ENCODE peak calls at places on chromosomes 13 and 19, in eight cellular contexts. One of them, this sample, is unnamed.

GRCh38 chr13:35475131-35475959 is 1.1 kb downstream of the MAB21L1 start:
- DNase-seq in activated CD4-positive, alpha-beta T cell treated with anti-CD3 and anti-CD28 coated beads, Interleukin-2, amount 50 U/mL, for 24 hours: no peak
- DNase-seq in Kasumi-1: peak; percentile 22
- DNase-seq in fibroblast of pulmonary artery: peak; percentile 14
- DNase-seq in Peyer's patch: peak; percentile 48
- DNase-seq in HCT116: no peak
- DNase-seq in stimulated activated CD4-positive, alpha-beta T cell treated with anti-CD3 and anti-CD28 coated beads, Interleukin-4, amount 100 ng/mL, for 4 hours: no peak
- DNase-seq in mesendoderm: peak; percentile 68
- DNase-seq in this sample: no peak

GRCh38 chr19:33124207-33125098 is 7.5 kb upstream of the WDR88 start:
- DNase-seq in activated CD4-positive, alpha-beta T cell treated with anti-CD3 and anti-CD28 coated beads, Interleukin-2, amount 50 U/mL, for 24 hours: no peak
- DNase-seq in Kasumi-1: no peak
- DNase-seq in fibroblast of pulmonary artery: no peak
- DNase-seq in Peyer's patch: no peak
- DNase-seq in HCT116: no peak
- DNase-seq in stimulated activated CD4-positive, alpha-beta T cell treated with anti-CD3 and anti-CD28 coated beads, Interleukin-4, amount 100 ng/mL, for 4 hours: no peak
- DNase-seq in mesendoderm: peak; percentile 92
- DNase-seq in this sample: no peak

GRCh38 chr19:49677232-49677881 is at the start of gene PRMT1:
- DNase-seq in activated CD4-positive, alpha-beta T cell treated with anti-CD3 and anti-CD28 coated beads, Interleukin-2, amount 50 U/mL, for 24 hours: no peak
- DNase-seq in Kasumi-1: no peak
- DNase-seq in fibroblast of pulmonary artery: peak; percentile 21
- DNase-seq in Peyer's patch: peak; percentile 66
- DNase-seq in HCT116: no peak
- DNase-seq in stimulated activated CD4-positive, alpha-beta T cell treated with anti-CD3 and anti-CD28 coated beads, Interleukin-4, amount 100 ng/mL, for 4 hours: peak; percentile 56
- DNase-seq in mesendoderm: peak; percentile 87
- DNase-seq in this sample: peak; percentile 44

GRCh38 chr19:16931306-16931705 is 42.5 kb downstream of the F2RL3 start:
- DNase-seq in activated CD4-positive, alpha-beta T cell treated with anti-CD3 and anti-CD28 coated beads, Interleukin-2, amount 50 U/mL, for 24 hours: no peak
- DNase-seq in Kasumi-1: no peak
- DNase-seq in fibroblast of pulmonary artery: no peak
- DNase-seq in Peyer's patch: no peak
- DNase-seq in HCT116: no peak
- DNase-seq in stimulated activated CD4-positive, alpha-beta T cell treated with anti-CD3 and anti-CD28 coated beads, Interleukin-4, amount 100 ng/mL, for 4 hours: no peak
- DNase-seq in mesendoderm: no peak
- DNase-seq in this sample: no peak

GRCh38 chr19:16325161-16325527 is 518 bp downstream of the KLF2 start:
- DNase-seq in activated CD4-positive, alpha-beta T cell treated with anti-CD3 and anti-CD28 coated beads, Interleukin-2, amount 50 U/mL, for 24 hours: no peak
- DNase-seq in Kasumi-1: peak; percentile 8
- DNase-seq in fibroblast of pulmonary artery: no peak
- DNase-seq in Peyer's patch: peak; percentile 74
- DNase-seq in HCT116: no peak
- DNase-seq in stimulated activated CD4-positive, alpha-beta T cell treated with anti-CD3 and anti-CD28 coated beads, Interleukin-4, amount 100 ng/mL, for 4 hours: peak; percentile 42
- DNase-seq in mesendoderm: peak; percentile 48
- DNase-seq in this sample: peak; percentile 34

GRCh38 chr19:17784201-17785008 is 10.5 kb upstream of the B3GNT3 start:
- DNase-seq in activated CD4-positive, alpha-beta T cell treated with anti-CD3 and anti-CD28 coated beads, Interleukin-2, amount 50 U/mL, for 24 hours: peak; percentile 58
- DNase-seq in Kasumi-1: peak; percentile 87
- DNase-seq in fibroblast of pulmonary artery: peak; percentile 72
- DNase-seq in Peyer's patch: peak; percentile 89
- DNase-seq in HCT116: no peak
- DNase-seq in stimulated activated CD4-positive, alpha-beta T cell treated with anti-CD3 and anti-CD28 coated beads, Interleukin-4, amount 100 ng/mL, for 4 hours: peak; percentile 68
- DNase-seq in mesendoderm: peak; percentile 85
- DNase-seq in this sample: peak; percentile 51

GRCh38 chr13:105518086-105518485 is 1017.4 kb downstream of the EFNB2 start:
- DNase-seq in activated CD4-positive, alpha-beta T cell treated with anti-CD3 and anti-CD28 coated beads, Interleukin-2, amount 50 U/mL, for 24 hours: no peak
- DNase-seq in Kasumi-1: no peak
- DNase-seq in fibroblast of pulmonary artery: peak; percentile 13
- DNase-seq in Peyer's patch: no peak
- DNase-seq in HCT116: no peak
- DNase-seq in stimulated activated CD4-positive, alpha-beta T cell treated with anti-CD3 and anti-CD28 coated beads, Interleukin-4, amount 100 ng/mL, for 4 hours: no peak
- DNase-seq in mesendoderm: no peak
- DNase-seq in this sample: no peak

GRCh38 chr19:38705197-38706019 is 38.9 kb downstream of the CAPN12 start:
- DNase-seq in activated CD4-positive, alpha-beta T cell treated with anti-CD3 and anti-CD28 coated beads, Interleukin-2, amount 50 U/mL, for 24 hours: no peak
- DNase-seq in Kasumi-1: no peak
- DNase-seq in fibroblast of pulmonary artery: no peak
- DNase-seq in Peyer's patch: no peak
- DNase-seq in HCT116: no peak
- DNase-seq in stimulated activated CD4-positive, alpha-beta T cell treated with anti-CD3 and anti-CD28 coated beads, Interleukin-4, amount 100 ng/mL, for 4 hours: no peak
- DNase-seq in mesendoderm: no peak
- DNase-seq in this sample: no peak

GRCh38 chr19:6161271-6161850 is 25.9 kb downstream of the ACSBG2 start:
- DNase-seq in activated CD4-positive, alpha-beta T cell treated with anti-CD3 and anti-CD28 coated beads, Interleukin-2, amount 50 U/mL, for 24 hours: no peak
- DNase-seq in Kasumi-1: peak; percentile 59
- DNase-seq in fibroblast of pulmonary artery: no peak
- DNase-seq in Peyer's patch: peak; percentile 51
- DNase-seq in HCT116: peak; percentile 98
- DNase-seq in stimulated activated CD4-positive, alpha-beta T cell treated with anti-CD3 and anti-CD28 coated beads, Interleukin-4, amount 100 ng/mL, for 4 hours: peak; percentile 7
- DNase-seq in mesendoderm: peak; percentile 33
- DNase-seq in this sample: no peak

GRCh38 chr13:98083507-98083906 is 59.4 kb upstream of the FARP1 start:
- DNase-seq in activated CD4-positive, alpha-beta T cell treated with anti-CD3 and anti-CD28 coated beads, Interleukin-2, amount 50 U/mL, for 24 hours: no peak
- DNase-seq in Kasumi-1: no peak
- DNase-seq in fibroblast of pulmonary artery: peak; percentile 90
- DNase-seq in Peyer's patch: no peak
- DNase-seq in HCT116: no peak
- DNase-seq in stimulated activated CD4-positive, alpha-beta T cell treated with anti-CD3 and anti-CD28 coated beads, Interleukin-4, amount 100 ng/mL, for 4 hours: no peak
- DNase-seq in mesendoderm: no peak
- DNase-seq in this sample: no peak

GRCh38 chr13:25906211-25906661 is 145.6 kb downstream of the SHISA2 start:
- DNase-seq in activated CD4-positive, alpha-beta T cell treated with anti-CD3 and anti-CD28 coated beads, Interleukin-2, amount 50 U/mL, for 24 hours: no peak
- DNase-seq in Kasumi-1: no peak
- DNase-seq in fibroblast of pulmonary artery: no peak
- DNase-seq in Peyer's patch: no peak
- DNase-seq in HCT116: no peak
- DNase-seq in stimulated activated CD4-positive, alpha-beta T cell treated with anti-CD3 and anti-CD28 coated beads, Interleukin-4, amount 100 ng/mL, for 4 hours: no peak
- DNase-seq in mesendoderm: no peak
- DNase-seq in this sample: no peak

GRCh38 chr13:95481051-95481775 is 71.3 kb upstream of the CLDN10 start:
- DNase-seq in activated CD4-positive, alpha-beta T cell treated with anti-CD3 and anti-CD28 coated beads, Interleukin-2, amount 50 U/mL, for 24 hours: no peak
- DNase-seq in Kasumi-1: no peak
- DNase-seq in fibroblast of pulmonary artery: peak; percentile 41
- DNase-seq in Peyer's patch: peak; percentile 50
- DNase-seq in HCT116: no peak
- DNase-seq in stimulated activated CD4-positive, alpha-beta T cell treated with anti-CD3 and anti-CD28 coated beads, Interleukin-4, amount 100 ng/mL, for 4 hours: no peak
- DNase-seq in mesendoderm: no peak
- DNase-seq in this sample: no peak

GRCh38 chr13:96130818-96131217 is 40.9 kb downstream of the HS6ST3 start:
- DNase-seq in activated CD4-positive, alpha-beta T cell treated with anti-CD3 and anti-CD28 coated beads, Interleukin-2, amount 50 U/mL, for 24 hours: no peak
- DNase-seq in Kasumi-1: no peak
- DNase-seq in fibroblast of pulmonary artery: no peak
- DNase-seq in Peyer's patch: no peak
- DNase-seq in HCT116: no peak
- DNase-seq in stimulated activated CD4-positive, alpha-beta T cell treated with anti-CD3 and anti-CD28 coated beads, Interleukin-4, amount 100 ng/mL, for 4 hours: no peak
- DNase-seq in mesendoderm: peak; percentile 2
- DNase-seq in this sample: no peak

GRCh38 chr19:46618670-46619231 is 6.1 kb downstream of the PTGIR start:
- DNase-seq in activated CD4-positive, alpha-beta T cell treated with anti-CD3 and anti-CD28 coated beads, Interleukin-2, amount 50 U/mL, for 24 hours: no peak
- DNase-seq in Kasumi-1: no peak
- DNase-seq in fibroblast of pulmonary artery: peak; percentile 86
- DNase-seq in Peyer's patch: no peak
- DNase-seq in HCT116: no peak
- DNase-seq in stimulated activated CD4-positive, alpha-beta T cell treated with anti-CD3 and anti-CD28 coated beads, Interleukin-4, amount 100 ng/mL, for 4 hours: no peak
- DNase-seq in mesendoderm: no peak
- DNase-seq in this sample: no peak

GRCh38 chr13:33280923-33281322 is 4.6 kb downstream of the STARD13 start:
- DNase-seq in activated CD4-positive, alpha-beta T cell treated with anti-CD3 and anti-CD28 coated beads, Interleukin-2, amount 50 U/mL, for 24 hours: no peak
- DNase-seq in Kasumi-1: no peak
- DNase-seq in fibroblast of pulmonary artery: no peak
- DNase-seq in Peyer's patch: no peak
- DNase-seq in HCT116: no peak
- DNase-seq in stimulated activated CD4-positive, alpha-beta T cell treated with anti-CD3 and anti-CD28 coated beads, Interleukin-4, amount 100 ng/mL, for 4 hours: no peak
- DNase-seq in mesendoderm: no peak
- DNase-seq in this sample: no peak

GRCh38 chr19:3179739-3180293 is 1.2 kb downstream of the S1PR4 start:
- DNase-seq in activated CD4-positive, alpha-beta T cell treated with anti-CD3 and anti-CD28 coated beads, Interleukin-2, amount 50 U/mL, for 24 hours: peak; percentile 32
- DNase-seq in Kasumi-1: no peak
- DNase-seq in fibroblast of pulmonary artery: no peak
- DNase-seq in Peyer's patch: no peak
- DNase-seq in HCT116: no peak
- DNase-seq in stimulated activated CD4-positive, alpha-beta T cell treated with anti-CD3 and anti-CD28 coated beads, Interleukin-4, amount 100 ng/mL, for 4 hours: peak; percentile 42
- DNase-seq in mesendoderm: no peak
- DNase-seq in this sample: no peak

GRCh38 chr19:52690395-52691214 is 44.2 kb downstream of the ZNF611 start:
- DNase-seq in activated CD4-positive, alpha-beta T cell treated with anti-CD3 and anti-CD28 coated beads, Interleukin-2, amount 50 U/mL, for 24 hours: peak; percentile 69
- DNase-seq in Kasumi-1: peak; percentile 66
- DNase-seq in fibroblast of pulmonary artery: peak; percentile 94
- DNase-seq in Peyer's patch: peak; percentile 97
- DNase-seq in HCT116: peak; percentile 76
- DNase-seq in stimulated activated CD4-positive, alpha-beta T cell treated with anti-CD3 and anti-CD28 coated beads, Interleukin-4, amount 100 ng/mL, for 4 hours: peak; percentile 92
- DNase-seq in mesendoderm: peak; percentile 97
- DNase-seq in this sample: peak; percentile 89

GRCh38 chr13:33125821-33126570 is 109.8 kb downstream of the KL start:
- DNase-seq in activated CD4-positive, alpha-beta T cell treated with anti-CD3 and anti-CD28 coated beads, Interleukin-2, amount 50 U/mL, for 24 hours: no peak
- DNase-seq in Kasumi-1: no peak
- DNase-seq in fibroblast of pulmonary artery: peak; percentile 94
- DNase-seq in Peyer's patch: peak; percentile 57
- DNase-seq in HCT116: peak; percentile 87
- DNase-seq in stimulated activated CD4-positive, alpha-beta T cell treated with anti-CD3 and anti-CD28 coated beads, Interleukin-4, amount 100 ng/mL, for 4 hours: no peak
- DNase-seq in mesendoderm: peak; percentile 97
- DNase-seq in this sample: no peak

GRCh38 chr19:28594737-28595136 is 618.2 kb downstream of the UQCRFS1 start:
- DNase-seq in activated CD4-positive, alpha-beta T cell treated with anti-CD3 and anti-CD28 coated beads, Interleukin-2, amount 50 U/mL, for 24 hours: no peak
- DNase-seq in Kasumi-1: no peak
- DNase-seq in fibroblast of pulmonary artery: no peak
- DNase-seq in Peyer's patch: no peak
- DNase-seq in HCT116: no peak
- DNase-seq in stimulated activated CD4-positive, alpha-beta T cell treated with anti-CD3 and anti-CD28 coated beads, Interleukin-4, amount 100 ng/mL, for 4 hours: no peak
- DNase-seq in mesendoderm: no peak
- DNase-seq in this sample: no peak

GRCh38 chr13:23960566-23961156 is 63.4 kb upstream of the C1QTNF9B start:
- DNase-seq in activated CD4-positive, alpha-beta T cell treated with anti-CD3 and anti-CD28 coated beads, Interleukin-2, amount 50 U/mL, for 24 hours: no peak
- DNase-seq in Kasumi-1: peak; percentile 27
- DNase-seq in fibroblast of pulmonary artery: peak; percentile 66
- DNase-seq in Peyer's patch: no peak
- DNase-seq in HCT116: peak; percentile 27
- DNase-seq in stimulated activated CD4-positive, alpha-beta T cell treated with anti-CD3 and anti-CD28 coated beads, Interleukin-4, amount 100 ng/mL, for 4 hours: no peak
- DNase-seq in mesendoderm: peak; percentile 67
- DNase-seq in this sample: no peak

GRCh38 chr19:28430214-28430613 is 782.7 kb downstream of the UQCRFS1 start:
- DNase-seq in activated CD4-positive, alpha-beta T cell treated with anti-CD3 and anti-CD28 coated beads, Interleukin-2, amount 50 U/mL, for 24 hours: no peak
- DNase-seq in Kasumi-1: no peak
- DNase-seq in fibroblast of pulmonary artery: no peak
- DNase-seq in Peyer's patch: no peak
- DNase-seq in HCT116: no peak
- DNase-seq in stimulated activated CD4-positive, alpha-beta T cell treated with anti-CD3 and anti-CD28 coated beads, Interleukin-4, amount 100 ng/mL, for 4 hours: no peak
- DNase-seq in mesendoderm: no peak
- DNase-seq in this sample: no peak

GRCh38 chr19:6766357-6767080 is 716 bp downstream of the SH2D3A start:
- DNase-seq in activated CD4-positive, alpha-beta T cell treated with anti-CD3 and anti-CD28 coated beads, Interleukin-2, amount 50 U/mL, for 24 hours: no peak
- DNase-seq in Kasumi-1: no peak
- DNase-seq in fibroblast of pulmonary artery: no peak
- DNase-seq in Peyer's patch: no peak
- DNase-seq in HCT116: no peak
- DNase-seq in stimulated activated CD4-positive, alpha-beta T cell treated with anti-CD3 and anti-CD28 coated beads, Interleukin-4, amount 100 ng/mL, for 4 hours: no peak
- DNase-seq in mesendoderm: peak; percentile 69
- DNase-seq in this sample: no peak

GRCh38 chr19:1221141-1221903 is 15.7 kb downstream of the STK11 start:
- DNase-seq in activated CD4-positive, alpha-beta T cell treated with anti-CD3 and anti-CD28 coated beads, Interleukin-2, amount 50 U/mL, for 24 hours: no peak
- DNase-seq in Kasumi-1: no peak
- DNase-seq in fibroblast of pulmonary artery: peak; percentile 61
- DNase-seq in Peyer's patch: peak; percentile 69
- DNase-seq in HCT116: no peak
- DNase-seq in stimulated activated CD4-positive, alpha-beta T cell treated with anti-CD3 and anti-CD28 coated beads, Interleukin-4, amount 100 ng/mL, for 4 hours: no peak
- DNase-seq in mesendoderm: no peak
- DNase-seq in this sample: no peak

GRCh38 chr13:40388617-40389016 is 277.8 kb downstream of the FOXO1 start:
- DNase-seq in activated CD4-positive, alpha-beta T cell treated with anti-CD3 and anti-CD28 coated beads, Interleukin-2, amount 50 U/mL, for 24 hours: peak; percentile 44
- DNase-seq in Kasumi-1: peak; percentile 80
- DNase-seq in fibroblast of pulmonary artery: no peak
- DNase-seq in Peyer's patch: peak; percentile 92
- DNase-seq in HCT116: no peak
- DNase-seq in stimulated activated CD4-positive, alpha-beta T cell treated with anti-CD3 and anti-CD28 coated beads, Interleukin-4, amount 100 ng/mL, for 4 hours: peak; percentile 46
- DNase-seq in mesendoderm: no peak
- DNase-seq in this sample: peak; percentile 45